ENCODE peak calls at places on chromosomes 6 and 20, in seven cellular contexts. U is breast epithelium, Z is suprapubic skin, T is upper lobe of left lung, O is HCT116, G is thyroid gland, R is transverse colon. P is an unnamed sample.

GRCh38 chr20:44209691-44210421 is 715 bp downstream of the OSER1 start:
- DNase-seq in U (no peak), Z (peak; percentile 82), T (peak; percentile 27), O (no peak), G (no peak), R (no peak), P (no peak)

GRCh38 chr6:26003102-26003694 is 40.6 kb downstream of the TRIM38 start:
- DNase-seq in U (no peak), Z (no peak), T (peak; percentile 55), O (no peak), G (peak; percentile 60), R (peak; percentile 68), P (no peak)

GRCh38 chr6:133630651-133631050 is 258.3 kb upstream of the TCF21 start:
- DNase-seq in U (no peak), Z (no peak), T (no peak), O (no peak), G (no peak), R (no peak), P (no peak)

GRCh38 chr6:24223131-24223715 is 97.2 kb downstream of the NRSN1 start:
- DNase-seq in U (no peak), Z (no peak), T (no peak), O (peak; percentile 12), G (no peak), R (no peak), P (no peak)

GRCh38 chr6:168349718-168350117 is 30.1 kb upstream of the DACT2 start:
- DNase-seq in U (no peak), Z (no peak), T (no peak), O (no peak), G (no peak), R (no peak), P (no peak)

GRCh38 chr20:58713801-58714339 is 21.3 kb downstream of the NPEPL1 start:
- DNase-seq in U (peak; percentile 50), Z (peak; percentile 49), T (no peak), O (no peak), G (no peak), R (peak; percentile 6), P (no peak)

GRCh38 chr6:156107514-156108150 is 652.0 kb upstream of the NOX3 start:
- DNase-seq in U (no peak), Z (no peak), T (no peak), O (no peak), G (no peak), R (no peak), P (no peak)

GRCh38 chr20:46113071-46113470 is 5.0 kb upstream of the CD40 start:
- DNase-seq in U (no peak), Z (no peak), T (no peak), O (no peak), G (no peak), R (no peak), P (no peak)

GRCh38 chr6:136066005-136066404 is 184.1 kb downstream of the MTFR2 start:
- DNase-seq in U (no peak), Z (no peak), T (no peak), O (no peak), G (no peak), R (no peak), P (no peak)

GRCh38 chr6:152605901-152606390 is 31.2 kb downstream of the SYNE1 start:
- DNase-seq in U (no peak), Z (no peak), T (no peak), O (no peak), G (no peak), R (no peak), P (no peak)

GRCh38 chr6:107740496-107741190 is 83.5 kb downstream of the SCML4 start:
- DNase-seq in U (no peak), Z (no peak), T (no peak), O (no peak), G (no peak), R (peak; percentile 51), P (no peak)

GRCh38 chr6:125753218-125753936 is 3.9 kb downstream of the HEY2 start:
- DNase-seq in U (no peak), Z (no peak), T (no peak), O (peak; percentile 13), G (no peak), R (no peak), P (no peak)

GRCh38 chr6:54860132-54860531 is 13.6 kb downstream of the FAM83B start:
- DNase-seq in U (no peak), Z (no peak), T (no peak), O (no peak), G (no peak), R (no peak), P (no peak)

GRCh38 chr6:167493961-167494697 is 169.2 kb downstream of the TTLL2 start:
- DNase-seq in U (no peak), Z (no peak), T (no peak), O (no peak), G (no peak), R (peak; percentile 19), P (no peak)

GRCh38 chr20:37935435-37935834 is 32.5 kb downstream of the VSTM2L start:
- DNase-seq in U (no peak), Z (no peak), T (no peak), O (no peak), G (no peak), R (no peak), P (no peak)

GRCh38 chr20:38243617-38244016 is 16.9 kb downstream of the KIAA1755 start:
- DNase-seq in U (no peak), Z (no peak), T (no peak), O (no peak), G (no peak), R (no peak), P (no peak)

GRCh38 chr6:83057705-83058321 is 7.8 kb downstream of the UBE3D start:
- DNase-seq in U (no peak), Z (no peak), T (peak; percentile 23), O (peak; percentile 22), G (peak; percentile 14), R (peak; percentile 26), P (no peak)

GRCh38 chr6:39424831-39425230 is 102.3 kb upstream of the KCNK16 start:
- DNase-seq in U (no peak), Z (no peak), T (no peak), O (no peak), G (no peak), R (no peak), P (no peak)

GRCh38 chr6:165834613-165835259 is 171.7 kb upstream of the PDE10A start:
- DNase-seq in U (peak; percentile 99), Z (no peak), T (peak; percentile 93), O (no peak), G (peak; percentile 100), R (peak; percentile 89), P (no peak)
- TF ChIP-seq CTCF in U (no peak), Z (no peak), T (no peak), O (no peak), G (no peak), R (no peak), P (no peak)

GRCh38 chr6:11183761-11184362 is 48.6 kb downstream of the NEDD9 start:
- DNase-seq in U (no peak), Z (no peak), T (no peak), O (no peak), G (no peak), R (no peak), P (no peak)
- H3K36me3 ChIP-seq in U (peaks cover 9% of the 10 kb centered on the region), Z (peaks cover 41% of the 10 kb centered on the region), T (peaks cover 51% of the 10 kb centered on the region), O (no peaks in the 10 kb centered on the region), G (peaks cover 38% of the 10 kb centered on the region), R (peaks cover 44% of the 10 kb centered on the region), P (no peaks in the 10 kb centered on the region)

GRCh38 chr6:46921731-46922130 is at the start of gene ADGRF5:
- DNase-seq in U (no peak), Z (no peak), T (peak; percentile 62), O (no peak), G (peak; percentile 50), R (no peak), P (no peak)
- TF ChIP-seq POLR2A in U (no peak), Z (no peak), T (no peak), O (no peak), G (peak; percentile 42), R (no peak), P (no peak)

GRCh38 chr6:111124406-111124805 is 37.1 kb downstream of the SLC16A10 start:
- DNase-seq in U (no peak), Z (no peak), T (no peak), O (no peak), G (no peak), R (no peak), P (no peak)

GRCh38 chr6:111121789-111122350 is 34.6 kb downstream of the SLC16A10 start:
- DNase-seq in U (no peak), Z (no peak), T (no peak), O (no peak), G (no peak), R (no peak), P (no peak)

GRCh38 chr6:111118816-111119215 is 31.5 kb downstream of the SLC16A10 start:
- DNase-seq in U (no peak), Z (no peak), T (no peak), O (no peak), G (no peak), R (no peak), P (no peak)

GRCh38 chr6:111122458-111123286 is 35.4 kb downstream of the SLC16A10 start:
- DNase-seq in U (no peak), Z (no peak), T (no peak), O (no peak), G (peak; percentile 13), R (no peak), P (no peak)

DNA sequence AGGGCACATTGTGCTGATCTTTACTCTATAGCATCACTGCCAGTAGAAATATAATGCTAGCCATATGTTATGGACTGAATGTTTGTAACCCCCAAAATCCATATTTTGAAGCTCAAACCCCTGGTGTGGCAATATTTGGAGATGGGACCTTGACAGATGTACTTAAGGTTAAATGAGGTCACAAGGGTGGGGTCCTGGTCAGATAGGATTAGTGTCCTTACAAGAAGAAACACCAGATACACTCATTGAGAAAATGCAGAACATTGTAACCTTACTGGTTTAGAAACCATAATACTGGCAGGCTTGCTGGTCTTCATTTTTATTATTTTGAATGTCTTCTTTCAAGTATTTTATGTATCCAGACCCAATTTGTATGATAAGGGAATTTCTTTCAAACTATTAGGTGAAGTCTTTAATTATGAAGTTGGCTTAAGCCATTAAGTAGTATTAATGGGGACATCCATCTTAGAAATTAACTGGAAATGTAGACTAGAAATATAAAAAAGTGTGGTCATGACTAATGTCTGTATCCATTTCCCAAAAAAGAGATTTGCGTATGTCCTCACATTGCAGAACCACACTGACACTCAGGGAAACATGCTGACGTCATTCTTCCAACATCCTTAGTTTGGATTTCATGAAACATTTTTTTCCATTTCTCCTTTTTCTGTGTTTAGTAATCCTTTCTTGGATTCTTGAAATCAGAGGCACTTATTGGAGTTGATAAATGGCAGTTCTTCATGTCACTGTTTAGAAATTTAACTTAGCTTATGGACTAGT is 32.4 kb downstream of the SLC16A10 start:
- DNase-seq in U (no peak), Z (no peak), T (no peak), O (no peak), G (no peak), R (no peak), P (no peak)
- TF ChIP-seq CTCF in U (no peak), Z (no peak), T (no peak), O (no peak), G (no peak), R (no peak), P (no peak)

GRCh38 chr6:52513464-52513863 is 63.4 kb downstream of the TRAM2 start:
- DNase-seq in U (no peak), Z (no peak), T (no peak), O (no peak), G (no peak), R (no peak), P (no peak)
- H3K36me3 ChIP-seq in U (no peaks in the 10 kb centered on the region), Z (peaks cover 17% of the 10 kb centered on the region), T (peaks cover 15% of the 10 kb centered on the region), O (peaks cover 4% of the 10 kb centered on the region), G (peaks cover 13% of the 10 kb centered on the region), R (peaks cover 11% of the 10 kb centered on the region), P (peaks cover 19% of the 10 kb centered on the region)

P was measured in esophagus squamous epithelium.